ENCODE peak calls at places on chromosomes 5 and 9, in six cellular contexts. One of them, this sample, is unnamed.

GRCh38 chr5:131996210-131997025 is 15.0 kb downstream of the ACSL6 start:
- DNase-seq in GM10248: no peak
- DNase-seq in GM20000: no peak
- DNase-seq in psoas muscle: no peak
- DNase-seq in endodermal cell: no peak
- DNase-seq in GM13976: no peak
- DNase-seq in this sample: no peak

GRCh38 chr5:78727786-78728761 is 79.5 kb upstream of the LHFPL2 start:
- DNase-seq in GM10248: peak
- DNase-seq in GM20000: peak
- DNase-seq in psoas muscle: no peak
- DNase-seq in endodermal cell: no peak
- DNase-seq in GM13976: peak
- DNase-seq in this sample: no peak

GRCh38 chr9:14433293-14433818 is 119.4 kb upstream of the NFIB start:
- DNase-seq in GM10248: no peak
- DNase-seq in GM20000: no peak
- DNase-seq in psoas muscle: no peak
- DNase-seq in endodermal cell: no peak
- DNase-seq in GM13976: no peak
- DNase-seq in this sample: no peak

GRCh38 chr5:51495672-51496071 is 112.4 kb downstream of the ISL1 start:
- DNase-seq in GM10248: no peak
- DNase-seq in GM20000: no peak
- DNase-seq in psoas muscle: no peak
- DNase-seq in endodermal cell: no peak
- DNase-seq in GM13976: no peak
- DNase-seq in this sample: peak

GRCh38 chr5:154038241-154038603 is 488 bp downstream of the FAM114A2 start:
- DNase-seq in GM10248: peak
- DNase-seq in GM20000: peak
- DNase-seq in psoas muscle: no peak
- DNase-seq in endodermal cell: no peak
- DNase-seq in GM13976: peak
- DNase-seq in this sample: no peak

GRCh38 chr9:96067004-96067403 is 191.5 kb downstream of the ERCC6L2 start:
- DNase-seq in GM10248: no peak
- DNase-seq in GM20000: no peak
- DNase-seq in psoas muscle: no peak
- DNase-seq in endodermal cell: no peak
- DNase-seq in GM13976: no peak
- DNase-seq in this sample: no peak

GRCh38 chr5:111635946-111636315 is 121.1 kb downstream of the NREP start:
- DNase-seq in GM10248: no peak
- DNase-seq in GM20000: no peak
- DNase-seq in psoas muscle: no peak
- DNase-seq in endodermal cell: no peak
- DNase-seq in GM13976: no peak
- DNase-seq in this sample: no peak

GRCh38 chr5:36403601-36404311 is 102.1 kb upstream of the RANBP3L start:
- DNase-seq in GM10248: no peak
- DNase-seq in GM20000: no peak
- DNase-seq in psoas muscle: peak
- DNase-seq in endodermal cell: no peak
- DNase-seq in GM13976: no peak
- DNase-seq in this sample: no peak

GRCh38 chr5:93915142-93915553 is 173.7 kb upstream of the POU5F2 start:
- DNase-seq in GM10248: peak
- DNase-seq in GM20000: peak
- DNase-seq in psoas muscle: no peak
- DNase-seq in endodermal cell: no peak
- DNase-seq in GM13976: peak
- DNase-seq in this sample: peak

GRCh38 chr5:172110921-172111873 is 76.8 kb downstream of the STK10 start:
- DNase-seq in GM10248: peak
- DNase-seq in GM20000: peak
- DNase-seq in psoas muscle: peak
- DNase-seq in endodermal cell: peak
- DNase-seq in GM13976: peak
- DNase-seq in this sample: peak

GRCh38 chr9:34373749-34374148 is 2.9 kb downstream of the MYORG start:
- DNase-seq in GM10248: no peak
- DNase-seq in GM20000: no peak
- DNase-seq in psoas muscle: no peak
- DNase-seq in endodermal cell: no peak
- DNase-seq in GM13976: no peak
- DNase-seq in this sample: no peak

GRCh38 chr5:10521466-10522223 is 42.2 kb upstream of the ANKRD33B start:
- DNase-seq in GM10248: no peak
- DNase-seq in GM20000: no peak
- DNase-seq in psoas muscle: no peak
- DNase-seq in endodermal cell: peak
- DNase-seq in GM13976: no peak
- DNase-seq in this sample: no peak

GRCh38 chr9:99859395-99859980 is 37.8 kb downstream of the NR4A3 start:
- DNase-seq in GM10248: no peak
- DNase-seq in GM20000: no peak
- DNase-seq in psoas muscle: no peak
- DNase-seq in endodermal cell: peak
- DNase-seq in GM13976: no peak
- DNase-seq in this sample: no peak

GRCh38 chr5:126519637-126520592 is 75.1 kb downstream of the ALDH7A1 start:
- DNase-seq in GM10248: no peak
- DNase-seq in GM20000: no peak
- DNase-seq in psoas muscle: no peak
- DNase-seq in endodermal cell: no peak
- DNase-seq in GM13976: no peak
- DNase-seq in this sample: peak

DNA sequence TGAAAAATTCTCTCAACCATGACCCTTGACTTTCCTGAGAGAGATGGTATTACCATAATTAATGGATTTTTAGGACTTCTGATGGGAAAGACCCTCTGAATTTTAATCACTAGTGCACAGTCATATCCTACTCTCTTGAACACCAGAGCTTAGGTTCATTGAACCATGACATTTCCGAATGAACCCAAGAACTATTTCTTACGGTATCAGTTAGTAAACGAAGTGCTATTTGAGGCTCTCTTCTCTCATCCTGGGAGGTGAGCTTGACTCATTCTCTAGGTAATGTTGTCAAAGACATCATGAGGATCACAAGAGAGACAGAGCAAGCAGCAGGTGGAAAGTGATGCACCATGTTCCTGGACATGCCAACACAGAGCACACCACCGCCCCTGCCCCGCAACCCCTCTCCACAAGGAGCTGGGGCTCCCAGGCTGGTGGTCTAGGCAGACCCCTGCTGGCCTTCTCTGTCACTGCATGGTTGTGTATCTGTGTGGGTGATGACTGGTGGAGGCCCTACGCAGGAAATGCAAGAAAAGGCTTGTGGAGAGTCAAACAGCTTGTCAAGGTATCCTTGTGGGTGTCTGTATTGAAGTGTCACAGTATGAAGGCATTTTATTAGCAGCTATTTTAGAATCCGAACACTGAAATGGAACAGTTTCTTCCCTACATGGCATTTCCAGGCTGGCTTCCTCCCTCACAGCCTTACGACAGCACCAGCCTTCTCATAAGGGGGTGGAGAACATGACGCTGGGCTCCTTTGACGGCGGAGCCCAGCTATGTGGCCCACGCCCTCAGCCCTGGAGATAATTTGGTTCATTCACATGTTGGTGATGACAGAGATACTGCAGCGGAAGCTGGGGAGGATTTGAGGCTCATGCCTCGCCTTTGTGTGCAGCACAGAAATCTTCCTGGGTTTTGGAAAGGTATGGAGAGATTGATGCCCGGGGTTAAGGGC is 297.6 kb downstream of the NTRK2 start:
- DNase-seq in GM10248: no peak
- DNase-seq in GM20000: peak
- DNase-seq in psoas muscle: no peak
- DNase-seq in endodermal cell: peak
- DNase-seq in GM13976: peak
- DNase-seq in this sample: peak
- TF ChIP-seq CTCF in GM10248: peak
- TF ChIP-seq CTCF in GM20000: no peak
- TF ChIP-seq CTCF in psoas muscle: no peak
- TF ChIP-seq CTCF in endodermal cell: peak
- TF ChIP-seq CTCF in GM13976: no peak
- TF ChIP-seq CTCF in this sample: peak

DNA sequence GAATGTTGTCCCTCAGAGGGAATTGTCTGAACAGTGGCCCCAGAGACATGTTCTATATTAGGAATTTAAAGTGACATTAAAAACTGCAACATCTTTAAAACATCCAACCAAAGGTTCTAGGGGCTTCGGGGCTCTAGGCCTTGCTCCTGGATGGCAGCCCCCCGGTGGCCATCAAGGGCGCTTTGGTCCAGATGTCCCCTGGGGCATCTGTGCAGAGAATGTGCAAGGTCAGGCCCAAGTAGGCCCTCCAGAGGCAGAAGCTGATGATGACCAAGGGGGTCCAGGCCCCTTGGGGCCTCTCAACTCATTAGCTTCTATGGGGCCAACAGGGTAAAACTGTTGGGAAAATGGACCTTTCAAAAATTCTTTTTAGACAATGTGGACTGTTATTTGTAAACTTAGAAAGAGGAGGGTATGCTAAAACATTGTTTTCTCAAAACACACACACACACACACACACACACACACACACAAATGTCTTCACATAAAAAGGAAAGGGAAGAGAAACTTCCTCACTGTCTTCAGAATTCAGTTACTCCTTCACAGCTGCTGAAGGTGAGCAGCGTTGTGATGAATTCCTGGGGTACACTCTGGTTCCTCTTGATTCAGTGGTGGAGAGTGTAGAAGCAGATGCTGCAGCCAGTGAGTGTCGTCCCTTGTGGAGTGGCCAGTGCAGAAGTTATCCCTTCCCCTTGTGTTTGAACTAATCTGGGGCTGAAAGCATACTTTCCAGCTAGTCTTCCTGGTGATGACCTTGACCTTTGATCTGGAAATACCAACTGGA is 125.2 kb downstream of the WDR41 start:
- DNase-seq in GM10248: no peak
- DNase-seq in GM20000: no peak
- DNase-seq in psoas muscle: no peak
- DNase-seq in endodermal cell: no peak
- DNase-seq in GM13976: no peak
- DNase-seq in this sample: no peak
- TF ChIP-seq CTCF in GM10248: no peak
- TF ChIP-seq CTCF in GM20000: no peak
- TF ChIP-seq CTCF in psoas muscle: no peak
- TF ChIP-seq CTCF in endodermal cell: peak
- TF ChIP-seq CTCF in GM13976: no peak
- TF ChIP-seq CTCF in this sample: no peak

GRCh38 chr9:75002422-75003023 is 25.6 kb downstream of the CARNMT1 start:
- DNase-seq in GM10248: no peak
- DNase-seq in GM20000: no peak
- DNase-seq in psoas muscle: no peak
- DNase-seq in endodermal cell: no peak
- DNase-seq in GM13976: no peak
- DNase-seq in this sample: no peak
- TF ChIP-seq CTCF in GM10248: no peak
- TF ChIP-seq CTCF in GM20000: no peak
- TF ChIP-seq CTCF in psoas muscle: no peak
- TF ChIP-seq CTCF in endodermal cell: no peak
- TF ChIP-seq CTCF in GM13976: no peak
- TF ChIP-seq CTCF in this sample: no peak

DNA sequence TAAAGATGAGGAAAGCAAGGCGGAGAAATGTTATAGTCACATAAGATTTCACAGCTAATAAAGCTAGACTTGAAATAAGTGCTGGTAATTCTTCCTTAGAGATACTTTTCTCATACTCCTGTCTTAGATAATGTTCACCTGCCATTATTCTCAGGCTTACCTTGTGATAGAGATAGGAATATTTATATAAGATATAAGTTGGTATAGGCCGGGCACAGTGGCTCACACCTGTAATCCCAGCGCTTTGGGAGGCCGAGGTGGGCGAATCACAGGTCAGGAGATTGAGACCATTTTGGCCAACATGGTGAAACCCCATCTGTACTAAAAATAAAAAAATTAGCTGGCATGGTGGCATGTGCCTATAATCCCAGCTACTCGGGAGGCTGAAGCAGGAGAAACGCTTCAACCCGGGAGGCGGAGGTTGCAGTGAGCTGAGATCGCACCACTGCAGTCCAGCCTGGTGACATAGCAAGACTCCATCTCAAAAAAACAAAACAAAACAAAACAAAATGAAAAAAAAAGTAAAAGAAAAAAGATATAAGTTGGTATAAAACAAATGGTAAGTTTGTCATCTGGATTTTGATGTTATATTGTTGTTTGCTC is 1918.4 kb downstream of the MAT2B start:
- DNase-seq in GM10248: no peak
- DNase-seq in GM20000: no peak
- DNase-seq in psoas muscle: no peak
- DNase-seq in endodermal cell: no peak
- DNase-seq in GM13976: no peak
- DNase-seq in this sample: no peak
- TF ChIP-seq CTCF in GM10248: no peak
- TF ChIP-seq CTCF in GM20000: no peak
- TF ChIP-seq CTCF in psoas muscle: no peak
- TF ChIP-seq CTCF in endodermal cell: no peak
- TF ChIP-seq CTCF in GM13976: no peak
- TF ChIP-seq CTCF in this sample: no peak

DNA sequence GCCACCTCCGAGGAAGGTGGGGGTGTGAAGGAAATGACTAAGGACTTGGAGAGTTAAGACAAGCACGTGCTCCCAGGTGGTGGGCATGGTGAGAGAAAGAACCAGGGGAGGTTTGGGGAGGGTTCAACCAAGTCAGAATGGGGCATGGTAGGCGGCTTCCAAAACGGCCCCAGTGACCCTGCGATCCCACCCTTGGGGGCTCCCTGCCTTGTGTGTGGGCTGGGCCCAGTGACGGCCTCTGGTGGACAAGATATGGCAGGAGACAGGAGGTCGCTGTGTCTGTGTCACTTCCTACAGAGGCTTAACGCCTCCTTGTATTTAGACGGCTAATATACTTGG is 51.3 kb upstream of the IRX4 start:
- DNase-seq in GM10248: no peak
- DNase-seq in GM20000: no peak
- DNase-seq in psoas muscle: no peak
- DNase-seq in endodermal cell: no peak
- DNase-seq in GM13976: no peak
- DNase-seq in this sample: no peak
- TF ChIP-seq CTCF in GM10248: no peak
- TF ChIP-seq CTCF in GM20000: no peak
- TF ChIP-seq CTCF in psoas muscle: no peak
- TF ChIP-seq CTCF in endodermal cell: peak
- TF ChIP-seq CTCF in GM13976: no peak
- TF ChIP-seq CTCF in this sample: no peak

GRCh38 chr9:38662763-38663593 is 42.6 kb upstream of the ANKRD18A start:
- DNase-seq in GM10248: no peak
- DNase-seq in GM20000: no peak
- DNase-seq in psoas muscle: no peak
- DNase-seq in endodermal cell: peak
- DNase-seq in GM13976: no peak
- DNase-seq in this sample: no peak
- TF ChIP-seq CTCF in GM10248: peak
- TF ChIP-seq CTCF in GM20000: no peak
- TF ChIP-seq CTCF in psoas muscle: no peak
- TF ChIP-seq CTCF in endodermal cell: peak
- TF ChIP-seq CTCF in GM13976: no peak
- TF ChIP-seq CTCF in this sample: peak

This sample was measured in foreskin keratinocyte.